ENCODE peak calls at places on chromosomes 7 and 10, in six cellular contexts. S, T, H, A, C and B are unnamed samples.

GRCh38 chr10:29397221-29397620 is 108.4 kb downstream of the LYZL1 start:
- DNase-seq in A (no peak), C (no peak), T (no peak), S (no peak), H (no peak), B (no peak)

GRCh38 chr7:125149151-125149550 is 219.5 kb upstream of the POT1 start:
- DNase-seq in H (no peak), S (no peak), T (no peak), A (no peak), C (no peak), B (no peak)

GRCh38 chr10:69142983-69143382 is 19.0 kb downstream of the VPS26A start:
- DNase-seq in A (no peak), S (no peak), T (no peak), C (no peak), H (no peak), B (no peak)

GRCh38 chr7:6015917-6016652 is 7.0 kb downstream of the AIMP2 start:
- DNase-seq in T (no peak), C (no peak), S (no peak), A (no peak), H (no peak), B (peak; percentile 38)

GRCh38 chr10:110802090-110802489 is 69.6 kb upstream of the PDCD4 start:
- DNase-seq in S (no peak), T (no peak), C (no peak), H (no peak), A (no peak), B (no peak)

GRCh38 chr7:24965831-24966708 is 13.9 kb downstream of the OSBPL3 start:
- DNase-seq in A (no peak), H (peak; percentile 59), S (no peak), T (peak; percentile 78), C (no peak), B (no peak)

GRCh38 chr7:134854816-134855215 is 75.4 kb downstream of the CALD1 start:
- DNase-seq in S (no peak), T (no peak), C (no peak), H (no peak), A (no peak), B (no peak)

GRCh38 chr7:23530355-23530754 is 1.4 kb downstream of the TRA2A start:
- DNase-seq in C (peak; percentile 47), S (no peak), A (no peak), H (peak; percentile 45), T (peak; percentile 57), B (no peak)